ENCODE peak calls at places on chromosomes 11 and 22, in ten cellular contexts. Z is amniotic stem cell; T is activated naive CD8-positive, alpha-beta T cell treated with anti-CD3 and anti-CD28 coated beads, Interleukin-2, amount 50 U/mL, for 24 hours; N is brain microvascular endothelial cell; M is PC-9; H is NCI-H2107; J is adrenal gland; L is kidney; F is cardiac muscle cell; V is psoas muscle. C is an unnamed sample.

GRCh38 chr11:74685905-74686304 is 45.3 kb downstream of the CHRDL2 start:
- DNase-seq in Z (no peak), T (no peak), N (no peak), M (no peak), H (no peak), J (peak; percentile 47), L (peak; percentile 10), F (no peak), V (peak; percentile 57), C (no peak)

GRCh38 chr11:70303070-70303469 is 32.6 kb downstream of the PPFIA1 start:
- DNase-seq in Z (no peak), T (no peak), N (no peak), M (no peak), H (no peak), J (peak; percentile 66), L (no peak), F (no peak), V (no peak), C (no peak)

GRCh38 chr22:45549739-45550138 is 47.1 kb downstream of the FBLN1 start:
- DNase-seq in Z (no peak), T (no peak), N (no peak), M (no peak), H (no peak), J (no peak), L (peak; percentile 24), F (no peak), V (no peak), C (no peak)

GRCh38 chr11:6413791-6414231 is 5.1 kb downstream of the APBB1 start:
- DNase-seq in Z (no peak), T (peak; percentile 61), N (no peak), M (no peak), H (no peak), J (no peak), L (no peak), F (peak; percentile 83), V (no peak), C (no peak)

GRCh38 chr11:61776561-61777075 is 15.8 kb downstream of the TMEM258 start:
- DNase-seq in Z (peak; percentile 13), T (peak; percentile 78), N (peak; percentile 67), M (peak; percentile 63), H (no peak), J (peak; percentile 78), L (peak; percentile 78), F (peak; percentile 71), V (peak; percentile 74), C (peak; percentile 69)

GRCh38 chr22:35033635-35034296 is 32.2 kb upstream of the ISX start:
- DNase-seq in Z (no peak), T (no peak), N (no peak), M (no peak), H (no peak), J (no peak), L (no peak), F (no peak), V (no peak), C (no peak)

GRCh38 chr11:93552874-93553273 is 9.7 kb upstream of the SMCO4 start:
- DNase-seq in Z (no peak), T (no peak), N (no peak), M (no peak), H (no peak), J (no peak), L (no peak), F (no peak), V (no peak), C (no peak)

GRCh38 chr22:41561335-41561734 is 525 bp downstream of the CSDC2 start:
- DNase-seq in Z (no peak), T (no peak), N (no peak), M (no peak), H (no peak), J (peak; percentile 55), L (no peak), F (no peak), V (no peak), C (peak; percentile 42)

GRCh38 chr11:110366234-110366633 is 63.5 kb upstream of the FDX1 start:
- DNase-seq in Z (no peak), T (no peak), N (peak; percentile 58), M (peak; percentile 74), H (peak; percentile 27), J (peak; percentile 85), L (peak; percentile 70), F (peak; percentile 67), V (peak; percentile 53), C (peak; percentile 31)

GRCh38 chr11:134333312-134333711 is 1.5 kb downstream of the GLB1L2 start:
- DNase-seq in Z (no peak), T (no peak), N (no peak), M (no peak), H (no peak), J (no peak), L (no peak), F (no peak), V (no peak), C (no peak)

GRCh38 chr11:133243832-133244231 is 288.5 kb downstream of the OPCML start:
- DNase-seq in Z (no peak), T (no peak), N (no peak), M (no peak), H (no peak), J (no peak), L (no peak), F (no peak), V (no peak), C (no peak)

GRCh38 chr11:9104581-9104980 is 13.2 kb upstream of the SCUBE2 start:
- DNase-seq in Z (no peak), T (no peak), N (no peak), M (no peak), H (no peak), J (no peak), L (no peak), F (no peak), V (no peak), C (no peak)

C was measured in astrocyte of the spinal cord.